ENCODE peak calls at places on chromosomes 12 and 14, in eight cellular contexts. T is WTC11; U is T-cell; S is astrocyte; R is CD8-positive, alpha-beta T cell; F is effector CD8-positive, alpha-beta T cell; Y is BE2C; Q is HS-5. I is an unnamed sample.

GRCh38 chr14:35898217-35898775 is 72.2 kb downstream of the BRMS1L start:
- DNase-seq in T (peak; percentile 38), U (no peak), S (no peak), R (no peak), F (no peak), Y (no peak), Q (no peak), I (no peak)

GRCh38 chr14:68610251-68610793 is 182.5 kb downstream of the ZFP36L1 start:
- DNase-seq in T (no peak), U (no peak), S (no peak), R (no peak), F (no peak), Y (no peak), Q (no peak), I (no peak)

GRCh38 chr12:91349451-91349850 is 166.8 kb upstream of the DCN start:
- DNase-seq in T (no peak), U (no peak), S (peak; percentile 5), R (no peak), F (no peak), Y (no peak), Q (no peak), I (no peak)

GRCh38 chr14:72708708-72709475 is 185.0 kb downstream of the DPF3 start:
- DNase-seq in T (no peak), U (no peak), S (no peak), R (no peak), F (no peak), Y (no peak), Q (no peak), I (no peak)

GRCh38 chr12:71216725-71217579 is 59.2 kb upstream of the TSPAN8 start:
- DNase-seq in T (peak; percentile 21), U (no peak), S (peak; percentile 17), R (no peak), F (no peak), Y (peak; percentile 60), Q (peak; percentile 16), I (no peak)

GRCh38 chr12:110458756-110459155 is 8.6 kb upstream of the ARPC3 start:
- DNase-seq in T (no peak), U (no peak), S (no peak), R (no peak), F (no peak), Y (no peak), Q (no peak), I (no peak)

GRCh38 chr14:89576132-89576923 is 159.3 kb upstream of the FOXN3 start:
- DNase-seq in T (peak; percentile 34), U (no peak), S (no peak), R (no peak), F (no peak), Y (no peak), Q (no peak), I (no peak)

GRCh38 chr12:41619705-41620104 is 431.6 kb downstream of the PDZRN4 start:
- DNase-seq in T (no peak), U (no peak), S (no peak), R (no peak), F (no peak), Y (no peak), Q (no peak), I (no peak)

GRCh38 chr12:77746108-77746507 is 84.6 kb upstream of the NAV3 start:
- DNase-seq in T (no peak), U (no peak), S (peak; percentile 65), R (no peak), F (no peak), Y (no peak), Q (no peak), I (no peak)

GRCh38 chr12:9635014-9635413 is 27.3 kb upstream of the KLRB1 start:
- DNase-seq in T (no peak), U (no peak), S (no peak), R (no peak), F (no peak), Y (no peak), Q (no peak), I (no peak)

GRCh38 chr14:87600236-87600635 is 392.7 kb downstream of the GALC start:
- DNase-seq in T (no peak), U (no peak), S (no peak), R (no peak), F (no peak), Y (no peak), Q (no peak), I (no peak)

GRCh38 chr12:114812858-114813761 is 129.1 kb upstream of the TBX3 start:
- DNase-seq in T (no peak), U (no peak), S (peak; percentile 32), R (no peak), F (no peak), Y (no peak), Q (no peak), I (no peak)

GRCh38 chr14:103144085-103144484 is 20.8 kb downstream of the TNFAIP2 start:
- DNase-seq in T (no peak), U (no peak), S (no peak), R (no peak), F (no peak), Y (no peak), Q (peak; percentile 69), I (no peak)

GRCh38 chr14:21106506-21107359 is 5.9 kb downstream of the TMEM253 start:
- DNase-seq in T (peak; percentile 85), U (peak; percentile 71), S (peak; percentile 57), R (peak; percentile 85), F (peak; percentile 49), Y (peak; percentile 86), Q (no peak), I (peak; percentile 78)

GRCh38 chr14:67166450-67166853 is 22.8 kb upstream of the GARIN2 start:
- DNase-seq in T (peak; percentile 28), U (peak; percentile 20), S (peak; percentile 7), R (no peak), F (no peak), Y (peak; percentile 31), Q (peak; percentile 9), I (peak; percentile 11)

GRCh38 chr14:24364841-24365240 is 3.1 kb upstream of the NFATC4 start:
- DNase-seq in T (no peak), U (no peak), S (no peak), R (no peak), F (no peak), Y (no peak), Q (no peak), I (no peak)

GRCh38 chr12:132904718-132905328 is 17.4 kb upstream of the CHFR start:
- DNase-seq in T (peak; percentile 94), U (peak; percentile 86), S (no peak), R (peak; percentile 97), F (peak; percentile 87), Y (peak; percentile 79), Q (no peak), I (peak; percentile 88)

GRCh38 chr12:132164426-132164825 is 20.2 kb downstream of the NOC4L start:
- DNase-seq in T (no peak), U (no peak), S (no peak), R (no peak), F (no peak), Y (no peak), Q (no peak), I (no peak)

GRCh38 chr12:123106640-123107359 is 44.1 kb downstream of the PITPNM2 start:
- DNase-seq in T (no peak), U (peak; percentile 44), S (no peak), R (peak; percentile 81), F (peak; percentile 8), Y (no peak), Q (no peak), I (peak; percentile 66)

GRCh38 chr12:95694148-95694547 is 96.4 kb downstream of the NTN4 start:
- DNase-seq in T (no peak), U (no peak), S (no peak), R (no peak), F (no peak), Y (no peak), Q (no peak), I (no peak)

GRCh38 chr12:121026274-121027045 is 10.2 kb upstream of the C12orf43 start:
- DNase-seq in T (no peak), U (no peak), S (no peak), R (no peak), F (no peak), Y (no peak), Q (no peak), I (no peak)

GRCh38 chr12:34294137-34294536 is 271.8 kb downstream of the ALG10 start:
- DNase-seq in T (no peak), U (no peak), S (no peak), R (no peak), F (no peak), Y (peak; percentile 0), Q (no peak), I (no peak)

GRCh38 chr14:60777856-60778578 is 43.5 kb downstream of the MNAT1 start:
- DNase-seq in T (no peak), U (no peak), S (peak; percentile 95), R (no peak), F (no peak), Y (no peak), Q (peak; percentile 84), I (no peak)

GRCh38 chr14:93402951-93403350 is 27.8 kb upstream of the UNC79 start:
- DNase-seq in T (no peak), U (no peak), S (no peak), R (no peak), F (no peak), Y (no peak), Q (no peak), I (no peak)

GRCh38 chr12:96233941-96234461 is 39.8 kb downstream of the ELK3 start:
- DNase-seq in T (no peak), U (no peak), S (peak; percentile 97), R (no peak), F (no peak), Y (peak; percentile 78), Q (peak; percentile 55), I (no peak)

GRCh38 chr12:93449277-93449676 is 7.5 kb upstream of the UBE2N start:
- DNase-seq in T (no peak), U (no peak), S (no peak), R (no peak), F (no peak), Y (no peak), Q (no peak), I (no peak)

GRCh38 chr14:40682131-40682913 is 924.4 kb upstream of the LRFN5 start:
- DNase-seq in T (peak; percentile 11), U (no peak), S (no peak), R (no peak), F (no peak), Y (no peak), Q (no peak), I (no peak)

GRCh38 chr14:77804592-77804991 is 4.7 kb downstream of the ADCK1 start:
- DNase-seq in T (peak; percentile 69), U (no peak), S (no peak), R (no peak), F (no peak), Y (no peak), Q (no peak), I (no peak)

GRCh38 chr12:62191747-62192485 is 68.3 kb upstream of the USP15 start:
- DNase-seq in T (peak; percentile 29), U (peak; percentile 8), S (peak; percentile 34), R (peak; percentile 55), F (no peak), Y (no peak), Q (no peak), I (peak; percentile 23)

GRCh38 chr12:6938353-6939186 is 5.0 kb upstream of the RNU7-1 start:
- DNase-seq in T (no peak), U (no peak), S (no peak), R (no peak), F (no peak), Y (no peak), Q (no peak), I (no peak)

GRCh38 chr14:77889971-77890442 is 90.1 kb downstream of the ADCK1 start:
- DNase-seq in T (no peak), U (no peak), S (peak; percentile 92), R (no peak), F (no peak), Y (no peak), Q (peak; percentile 40), I (no peak)

GRCh38 chr12:109092484-109093021 is 719 bp downstream of the ALKBH2 start:
- DNase-seq in T (no peak), U (no peak), S (no peak), R (no peak), F (no peak), Y (no peak), Q (no peak), I (no peak)

GRCh38 chr12:111446044-111446581 is 40.4 kb downstream of the SH2B3 start:
- DNase-seq in T (peak; percentile 64), U (no peak), S (no peak), R (peak; percentile 46), F (no peak), Y (peak; percentile 68), Q (no peak), I (no peak)

GRCh38 chr12:49872781-49873181 is 29.9 kb upstream of the BCDIN3D start:
- DNase-seq in T (no peak), U (no peak), S (peak; percentile 49), R (peak; percentile 29), F (no peak), Y (no peak), Q (no peak), I (no peak)

I was measured in activated gamma-delta T cell treated with Interleukin-2 at 50 U/mL for 16 hours.